ENCODE peak calls at places on chromosomes 7 and 10, in eight cellular contexts. One of them, this sample, is unnamed.

GRCh38 chr10:5574642-5575131 is 49.9 kb downstream of the CALML3 start:
- DNase-seq in CD4-positive, alpha-beta T cell: no peak
- DNase-seq in stomach: no peak
- DNase-seq in renal cortical epithelial cell: no peak
- DNase-seq in NCI-H69: no peak
- DNase-seq in AG08396: no peak
- DNase-seq in NCI-H1930: no peak
- DNase-seq in GOT3: no peak
- DNase-seq in this sample: no peak

GRCh38 chr7:44793919-44794715 is 2.4 kb upstream of the PPIA start:
- DNase-seq in CD4-positive, alpha-beta T cell: no peak
- DNase-seq in stomach: no peak
- DNase-seq in renal cortical epithelial cell: peak; percentile 52
- DNase-seq in NCI-H69: no peak
- DNase-seq in AG08396: no peak
- DNase-seq in NCI-H1930: no peak
- DNase-seq in GOT3: no peak
- DNase-seq in this sample: peak; percentile 53

GRCh38 chr10:92342801-92343200 is 51.8 kb downstream of the MARCHF5 start:
- DNase-seq in CD4-positive, alpha-beta T cell: no peak
- DNase-seq in stomach: no peak
- DNase-seq in renal cortical epithelial cell: no peak
- DNase-seq in NCI-H69: no peak
- DNase-seq in AG08396: peak; percentile 8
- DNase-seq in NCI-H1930: no peak
- DNase-seq in GOT3: no peak
- DNase-seq in this sample: peak; percentile 35

GRCh38 chr7:45580053-45580872 is 6.1 kb downstream of the ADCY1 start:
- DNase-seq in CD4-positive, alpha-beta T cell: no peak
- DNase-seq in stomach: peak; percentile 27
- DNase-seq in renal cortical epithelial cell: peak; percentile 1
- DNase-seq in NCI-H69: peak; percentile 71
- DNase-seq in AG08396: no peak
- DNase-seq in NCI-H1930: no peak
- DNase-seq in GOT3: no peak
- DNase-seq in this sample: peak; percentile 91

GRCh38 chr7:23474098-23474828 is 4.0 kb upstream of the IGF2BP3 start:
- DNase-seq in CD4-positive, alpha-beta T cell: no peak
- DNase-seq in stomach: peak; percentile 60
- DNase-seq in renal cortical epithelial cell: peak; percentile 80
- DNase-seq in NCI-H69: peak; percentile 100
- DNase-seq in AG08396: peak; percentile 97
- DNase-seq in NCI-H1930: peak; percentile 96
- DNase-seq in GOT3: peak; percentile 89
- DNase-seq in this sample: peak; percentile 99

GRCh38 chr10:31602541-31603244 is 283.7 kb downstream of the ZEB1 start:
- DNase-seq in CD4-positive, alpha-beta T cell: no peak
- DNase-seq in stomach: peak; percentile 54
- DNase-seq in renal cortical epithelial cell: peak; percentile 53
- DNase-seq in NCI-H69: peak; percentile 89
- DNase-seq in AG08396: peak; percentile 86
- DNase-seq in NCI-H1930: peak; percentile 1
- DNase-seq in GOT3: no peak
- DNase-seq in this sample: peak; percentile 94

GRCh38 chr7:44530990-44531389 is 10.1 kb downstream of the NPC1L1 start:
- DNase-seq in CD4-positive, alpha-beta T cell: no peak
- DNase-seq in stomach: peak; percentile 25
- DNase-seq in renal cortical epithelial cell: no peak
- DNase-seq in NCI-H69: peak; percentile 42
- DNase-seq in AG08396: no peak
- DNase-seq in NCI-H1930: no peak
- DNase-seq in GOT3: no peak
- DNase-seq in this sample: no peak

GRCh38 chr10:23754179-23754578 is 315.3 kb downstream of the OTUD1 start:
- DNase-seq in CD4-positive, alpha-beta T cell: no peak
- DNase-seq in stomach: no peak
- DNase-seq in renal cortical epithelial cell: peak; percentile 42
- DNase-seq in NCI-H69: no peak
- DNase-seq in AG08396: no peak
- DNase-seq in NCI-H1930: no peak
- DNase-seq in GOT3: no peak
- DNase-seq in this sample: no peak

GRCh38 chr10:87658383-87658795 is 1.3 kb upstream of the PAPSS2 start:
- DNase-seq in CD4-positive, alpha-beta T cell: no peak
- DNase-seq in stomach: no peak
- DNase-seq in renal cortical epithelial cell: peak; percentile 55
- DNase-seq in NCI-H69: peak; percentile 92
- DNase-seq in AG08396: no peak
- DNase-seq in NCI-H1930: no peak
- DNase-seq in GOT3: no peak
- DNase-seq in this sample: no peak

GRCh38 chr7:22329816-22330524 is 27.0 kb downstream of the RAPGEF5 start:
- DNase-seq in CD4-positive, alpha-beta T cell: no peak
- DNase-seq in stomach: no peak
- DNase-seq in renal cortical epithelial cell: no peak
- DNase-seq in NCI-H69: peak; percentile 78
- DNase-seq in AG08396: no peak
- DNase-seq in NCI-H1930: no peak
- DNase-seq in GOT3: no peak
- DNase-seq in this sample: no peak

GRCh38 chr7:125136755-125137547 is 207.3 kb upstream of the POT1 start:
- DNase-seq in CD4-positive, alpha-beta T cell: no peak
- DNase-seq in stomach: no peak
- DNase-seq in renal cortical epithelial cell: peak; percentile 47
- DNase-seq in NCI-H69: no peak
- DNase-seq in AG08396: no peak
- DNase-seq in NCI-H1930: no peak
- DNase-seq in GOT3: no peak
- DNase-seq in this sample: no peak

GRCh38 chr10:94578790-94579189 is 33.2 kb downstream of the HELLS start:
- DNase-seq in CD4-positive, alpha-beta T cell: no peak
- DNase-seq in stomach: no peak
- DNase-seq in renal cortical epithelial cell: no peak
- DNase-seq in NCI-H69: peak; percentile 10
- DNase-seq in AG08396: no peak
- DNase-seq in NCI-H1930: no peak
- DNase-seq in GOT3: no peak
- DNase-seq in this sample: no peak

GRCh38 chr10:37831495-37832333 is 25.7 kb downstream of the ZNF248 start:
- DNase-seq in CD4-positive, alpha-beta T cell: no peak
- DNase-seq in stomach: no peak
- DNase-seq in renal cortical epithelial cell: no peak
- DNase-seq in NCI-H69: no peak
- DNase-seq in AG08396: no peak
- DNase-seq in NCI-H1930: no peak
- DNase-seq in GOT3: no peak
- DNase-seq in this sample: no peak

GRCh38 chr7:45021604-45022296 is 21.7 kb downstream of the CCM2 start:
- DNase-seq in CD4-positive, alpha-beta T cell: no peak
- DNase-seq in stomach: no peak
- DNase-seq in renal cortical epithelial cell: peak; percentile 72
- DNase-seq in NCI-H69: peak; percentile 65
- DNase-seq in AG08396: no peak
- DNase-seq in NCI-H1930: no peak
- DNase-seq in GOT3: no peak
- DNase-seq in this sample: peak; percentile 55

GRCh38 chr7:157279973-157280841 is 56.6 kb upstream of the DNAJB6 start:
- DNase-seq in CD4-positive, alpha-beta T cell: no peak
- DNase-seq in stomach: no peak
- DNase-seq in renal cortical epithelial cell: no peak
- DNase-seq in NCI-H69: no peak
- DNase-seq in AG08396: no peak
- DNase-seq in NCI-H1930: no peak
- DNase-seq in GOT3: no peak
- DNase-seq in this sample: peak; percentile 74

GRCh38 chr7:91636129-91636724 is 244.3 kb downstream of the MTERF1 start:
- DNase-seq in CD4-positive, alpha-beta T cell: no peak
- DNase-seq in stomach: no peak
- DNase-seq in renal cortical epithelial cell: peak; percentile 42
- DNase-seq in NCI-H69: peak; percentile 75
- DNase-seq in AG08396: no peak
- DNase-seq in NCI-H1930: no peak
- DNase-seq in GOT3: no peak
- DNase-seq in this sample: no peak

GRCh38 chr7:2944729-2945128 is 98.9 kb downstream of the CARD11 start:
- DNase-seq in CD4-positive, alpha-beta T cell: no peak
- DNase-seq in stomach: no peak
- DNase-seq in renal cortical epithelial cell: no peak
- DNase-seq in NCI-H69: no peak
- DNase-seq in AG08396: no peak
- DNase-seq in NCI-H1930: no peak
- DNase-seq in GOT3: no peak
- DNase-seq in this sample: no peak

GRCh38 chr7:120591-120991 is 71.8 kb upstream of the FAM20C start:
- DNase-seq in CD4-positive, alpha-beta T cell: no peak
- DNase-seq in stomach: peak; percentile 79
- DNase-seq in renal cortical epithelial cell: no peak
- DNase-seq in NCI-H69: no peak
- DNase-seq in AG08396: no peak
- DNase-seq in NCI-H1930: no peak
- DNase-seq in GOT3: no peak
- DNase-seq in this sample: no peak

GRCh38 chr10:100009793-100010676 is at the start of gene DNMBP:
- DNase-seq in CD4-positive, alpha-beta T cell: peak; percentile 62
- DNase-seq in stomach: peak; percentile 83
- DNase-seq in renal cortical epithelial cell: no peak
- DNase-seq in NCI-H69: peak; percentile 89
- DNase-seq in AG08396: peak; percentile 97
- DNase-seq in NCI-H1930: peak; percentile 80
- DNase-seq in GOT3: peak; percentile 62
- DNase-seq in this sample: peak; percentile 99

GRCh38 chr10:25766687-25767221 is 167.3 kb upstream of the MYO3A start:
- DNase-seq in CD4-positive, alpha-beta T cell: no peak
- DNase-seq in stomach: no peak
- DNase-seq in renal cortical epithelial cell: no peak
- DNase-seq in NCI-H69: peak; percentile 56
- DNase-seq in AG08396: no peak
- DNase-seq in NCI-H1930: no peak
- DNase-seq in GOT3: no peak
- DNase-seq in this sample: no peak

GRCh38 chr7:39465055-39465929 is 100.9 kb upstream of the YAE1 start:
- DNase-seq in CD4-positive, alpha-beta T cell: no peak
- DNase-seq in stomach: peak; percentile 48
- DNase-seq in renal cortical epithelial cell: peak; percentile 67
- DNase-seq in NCI-H69: peak; percentile 74
- DNase-seq in AG08396: peak; percentile 46
- DNase-seq in NCI-H1930: peak; percentile 19
- DNase-seq in GOT3: no peak
- DNase-seq in this sample: peak; percentile 62

GRCh38 chr10:128763588-128763987 is 637.4 kb upstream of the MKI67 start:
- DNase-seq in CD4-positive, alpha-beta T cell: no peak
- DNase-seq in stomach: no peak
- DNase-seq in renal cortical epithelial cell: no peak
- DNase-seq in NCI-H69: no peak
- DNase-seq in AG08396: no peak
- DNase-seq in NCI-H1930: no peak
- DNase-seq in GOT3: no peak
- DNase-seq in this sample: no peak

GRCh38 chr7:71659622-71660021 is 527.7 kb downstream of the GALNT17 start:
- DNase-seq in CD4-positive, alpha-beta T cell: no peak
- DNase-seq in stomach: no peak
- DNase-seq in renal cortical epithelial cell: no peak
- DNase-seq in NCI-H69: no peak
- DNase-seq in AG08396: no peak
- DNase-seq in NCI-H1930: no peak
- DNase-seq in GOT3: no peak
- DNase-seq in this sample: no peak

GRCh38 chr10:122863796-122864592 is 15.4 kb downstream of the FAM24B start:
- DNase-seq in CD4-positive, alpha-beta T cell: no peak
- DNase-seq in stomach: no peak
- DNase-seq in renal cortical epithelial cell: peak; percentile 9
- DNase-seq in NCI-H69: no peak
- DNase-seq in AG08396: no peak
- DNase-seq in NCI-H1930: no peak
- DNase-seq in GOT3: no peak
- DNase-seq in this sample: no peak

GRCh38 chr7:43637114-43637806 is 54.4 kb downstream of the STK17A start:
- DNase-seq in CD4-positive, alpha-beta T cell: no peak
- DNase-seq in stomach: no peak
- DNase-seq in renal cortical epithelial cell: peak; percentile 39
- DNase-seq in NCI-H69: no peak
- DNase-seq in AG08396: no peak
- DNase-seq in NCI-H1930: no peak
- DNase-seq in GOT3: no peak
- DNase-seq in this sample: no peak

GRCh38 chr7:6139189-6139996 is 108.2 kb downstream of the ANKRD61 start:
- DNase-seq in CD4-positive, alpha-beta T cell: no peak
- DNase-seq in stomach: no peak
- DNase-seq in renal cortical epithelial cell: no peak
- DNase-seq in NCI-H69: no peak
- DNase-seq in AG08396: no peak
- DNase-seq in NCI-H1930: no peak
- DNase-seq in GOT3: no peak
- DNase-seq in this sample: no peak

GRCh38 chr10:116444527-116445142 is 17.0 kb downstream of the PNLIPRP3 start:
- DNase-seq in CD4-positive, alpha-beta T cell: no peak
- DNase-seq in stomach: no peak
- DNase-seq in renal cortical epithelial cell: peak; percentile 28
- DNase-seq in NCI-H69: peak; percentile 5
- DNase-seq in AG08396: peak; percentile 7
- DNase-seq in NCI-H1930: peak; percentile 4
- DNase-seq in GOT3: no peak
- DNase-seq in this sample: no peak

GRCh38 chr10:80896076-80896475 is 358.4 kb downstream of the SH2D4B start:
- DNase-seq in CD4-positive, alpha-beta T cell: no peak
- DNase-seq in stomach: no peak
- DNase-seq in renal cortical epithelial cell: no peak
- DNase-seq in NCI-H69: no peak
- DNase-seq in AG08396: no peak
- DNase-seq in NCI-H1930: no peak
- DNase-seq in GOT3: no peak
- DNase-seq in this sample: no peak

GRCh38 chr10:122261584-122261983 is 9.5 kb upstream of the BTBD16 start:
- DNase-seq in CD4-positive, alpha-beta T cell: no peak
- DNase-seq in stomach: no peak
- DNase-seq in renal cortical epithelial cell: no peak
- DNase-seq in NCI-H69: no peak
- DNase-seq in AG08396: no peak
- DNase-seq in NCI-H1930: no peak
- DNase-seq in GOT3: no peak
- DNase-seq in this sample: no peak

This sample was measured in osteoblast.